ENCODE peak calls at places on chromosomes 7 and 10, in seven cellular contexts. One of them, this sample, is unnamed.

GRCh38 chr7:55078465-55079372 is 59.9 kb downstream of the EGFR start:
- DNase-seq in SK-N-SH: no peak
- DNase-seq in HCT116: no peak
- DNase-seq in H1: no peak
- DNase-seq in K562: peak
- DNase-seq in HepG2: peak
- DNase-seq in GM12878: no peak
- DNase-seq in this sample: no peak

GRCh38 chr10:124222298-124223000 is 129.1 kb upstream of the CHST15 start:
- DNase-seq in H1: no peak
- DNase-seq in SK-N-SH: peak
- DNase-seq in GM12878: no peak
- DNase-seq in K562: no peak
- DNase-seq in HepG2: no peak
- DNase-seq in HCT116: no peak
- DNase-seq in this sample: no peak

GRCh38 chr7:3297105-3297819 is 3.8 kb upstream of the SDK1 start:
- DNase-seq in H1: no peak
- DNase-seq in GM12878: no peak
- DNase-seq in HCT116: no peak
- DNase-seq in K562: no peak
- DNase-seq in HepG2: no peak
- DNase-seq in SK-N-SH: no peak
- DNase-seq in this sample: no peak

GRCh38 chr10:24929056-24929544 is 23.3 kb downstream of the PRTFDC1 start:
- DNase-seq in K562: no peak
- DNase-seq in SK-N-SH: no peak
- DNase-seq in HCT116: no peak
- DNase-seq in H1: no peak
- DNase-seq in HepG2: no peak
- DNase-seq in GM12878: peak
- DNase-seq in this sample: no peak

GRCh38 chr10:75243426-75243825 is 7.7 kb upstream of the COMTD1 start:
- DNase-seq in GM12878: no peak
- DNase-seq in SK-N-SH: no peak
- DNase-seq in K562: peak
- DNase-seq in H1: no peak
- DNase-seq in HepG2: no peak
- DNase-seq in HCT116: no peak
- DNase-seq in this sample: no peak

GRCh38 chr7:149823191-149823630 is 15.0 kb upstream of the ZNF862 start:
- DNase-seq in SK-N-SH: no peak
- DNase-seq in K562: no peak
- DNase-seq in HCT116: no peak
- DNase-seq in H1: no peak
- DNase-seq in GM12878: no peak
- DNase-seq in HepG2: no peak
- DNase-seq in this sample: no peak

GRCh38 chr7:155880721-155881120 is 68.5 kb upstream of the SHH start:
- DNase-seq in HCT116: no peak
- DNase-seq in HepG2: no peak
- DNase-seq in SK-N-SH: no peak
- DNase-seq in H1: no peak
- DNase-seq in GM12878: no peak
- DNase-seq in K562: no peak
- DNase-seq in this sample: no peak

GRCh38 chr7:21361413-21362130 is 66.3 kb upstream of the SP4 start:
- DNase-seq in SK-N-SH: no peak
- DNase-seq in HepG2: peak
- DNase-seq in GM12878: no peak
- DNase-seq in H1: no peak
- DNase-seq in K562: no peak
- DNase-seq in HCT116: no peak
- DNase-seq in this sample: no peak

GRCh38 chr7:12719978-12720377 is 32.5 kb downstream of the ARL4A start:
- DNase-seq in H1: no peak
- DNase-seq in HCT116: no peak
- DNase-seq in K562: no peak
- DNase-seq in SK-N-SH: no peak
- DNase-seq in HepG2: no peak
- DNase-seq in GM12878: no peak
- DNase-seq in this sample: no peak

GRCh38 chr7:50869108-50869716 is 86.5 kb upstream of the GRB10 start:
- DNase-seq in K562: no peak
- DNase-seq in H1: no peak
- DNase-seq in GM12878: no peak
- DNase-seq in SK-N-SH: no peak
- DNase-seq in HCT116: peak
- DNase-seq in HepG2: peak
- DNase-seq in this sample: no peak
- TF ChIP-seq JUND in K562: no peak
- TF ChIP-seq JUND in H1: no peak
- TF ChIP-seq JUND in GM12878: no peak
- TF ChIP-seq JUND in SK-N-SH: no peak
- TF ChIP-seq JUND in HCT116: no peak
- TF ChIP-seq JUND in HepG2: no peak
- TF ChIP-seq JUND in this sample: no peak

GRCh38 chr10:29099001-29099400 is 189.9 kb upstream of the LYZL1 start:
- DNase-seq in SK-N-SH: no peak
- DNase-seq in HCT116: no peak
- DNase-seq in K562: no peak
- DNase-seq in H1: no peak
- DNase-seq in HepG2: no peak
- DNase-seq in GM12878: no peak
- DNase-seq in this sample: peak
- TF ChIP-seq JUND in SK-N-SH: no peak
- TF ChIP-seq JUND in HCT116: no peak
- TF ChIP-seq JUND in K562: no peak
- TF ChIP-seq JUND in H1: no peak
- TF ChIP-seq JUND in HepG2: no peak
- TF ChIP-seq JUND in GM12878: no peak
- TF ChIP-seq JUND in this sample: peak

GRCh38 chr7:94252971-94253370 is 141.7 kb upstream of the COL1A2 start:
- DNase-seq in HCT116: no peak
- DNase-seq in GM12878: no peak
- DNase-seq in SK-N-SH: no peak
- DNase-seq in K562: no peak
- DNase-seq in H1: no peak
- DNase-seq in HepG2: no peak
- DNase-seq in this sample: no peak

GRCh38 chr7:94250124-94250523 is 144.6 kb upstream of the COL1A2 start:
- DNase-seq in K562: no peak
- DNase-seq in HepG2: no peak
- DNase-seq in SK-N-SH: no peak
- DNase-seq in HCT116: no peak
- DNase-seq in H1: no peak
- DNase-seq in GM12878: no peak
- DNase-seq in this sample: no peak

GRCh38 chr7:94249631-94250030 is 145.1 kb upstream of the COL1A2 start:
- DNase-seq in SK-N-SH: no peak
- DNase-seq in GM12878: no peak
- DNase-seq in K562: no peak
- DNase-seq in HCT116: no peak
- DNase-seq in HepG2: no peak
- DNase-seq in H1: no peak
- DNase-seq in this sample: no peak

GRCh38 chr7:94252124-94252523 is 142.6 kb upstream of the COL1A2 start:
- DNase-seq in K562: no peak
- DNase-seq in HepG2: no peak
- DNase-seq in H1: no peak
- DNase-seq in HCT116: no peak
- DNase-seq in GM12878: no peak
- DNase-seq in SK-N-SH: no peak
- DNase-seq in this sample: no peak

DNA sequence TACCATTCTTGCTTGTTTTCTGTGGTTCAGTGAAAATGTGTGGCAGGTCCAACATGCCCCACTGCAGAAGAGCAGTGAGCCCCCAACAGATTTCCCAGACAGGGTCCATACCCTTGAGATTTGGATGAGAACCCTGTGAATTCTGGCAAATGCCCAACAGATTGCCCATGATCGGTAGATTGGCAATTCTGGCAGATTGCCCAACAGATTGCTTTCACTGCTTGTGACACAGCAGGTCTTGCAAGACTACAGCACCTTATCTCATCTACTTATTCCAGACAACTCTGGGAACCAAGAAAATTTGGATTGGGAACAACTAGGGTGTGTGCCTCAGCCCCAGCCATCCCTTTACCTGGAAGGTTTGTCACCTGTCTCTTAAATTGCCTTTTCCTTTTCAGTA is 143.7 kb upstream of the COL1A2 start:
- DNase-seq in GM12878: no peak
- DNase-seq in K562: no peak
- DNase-seq in HepG2: no peak
- DNase-seq in HCT116: no peak
- DNase-seq in H1: no peak
- DNase-seq in SK-N-SH: no peak
- DNase-seq in this sample: no peak
- TF ChIP-seq JUND in GM12878: no peak
- TF ChIP-seq JUND in K562: no peak
- TF ChIP-seq JUND in HepG2: no peak
- TF ChIP-seq JUND in HCT116: no peak
- TF ChIP-seq JUND in H1: no peak
- TF ChIP-seq JUND in SK-N-SH: no peak
- TF ChIP-seq JUND in this sample: no peak

DNA sequence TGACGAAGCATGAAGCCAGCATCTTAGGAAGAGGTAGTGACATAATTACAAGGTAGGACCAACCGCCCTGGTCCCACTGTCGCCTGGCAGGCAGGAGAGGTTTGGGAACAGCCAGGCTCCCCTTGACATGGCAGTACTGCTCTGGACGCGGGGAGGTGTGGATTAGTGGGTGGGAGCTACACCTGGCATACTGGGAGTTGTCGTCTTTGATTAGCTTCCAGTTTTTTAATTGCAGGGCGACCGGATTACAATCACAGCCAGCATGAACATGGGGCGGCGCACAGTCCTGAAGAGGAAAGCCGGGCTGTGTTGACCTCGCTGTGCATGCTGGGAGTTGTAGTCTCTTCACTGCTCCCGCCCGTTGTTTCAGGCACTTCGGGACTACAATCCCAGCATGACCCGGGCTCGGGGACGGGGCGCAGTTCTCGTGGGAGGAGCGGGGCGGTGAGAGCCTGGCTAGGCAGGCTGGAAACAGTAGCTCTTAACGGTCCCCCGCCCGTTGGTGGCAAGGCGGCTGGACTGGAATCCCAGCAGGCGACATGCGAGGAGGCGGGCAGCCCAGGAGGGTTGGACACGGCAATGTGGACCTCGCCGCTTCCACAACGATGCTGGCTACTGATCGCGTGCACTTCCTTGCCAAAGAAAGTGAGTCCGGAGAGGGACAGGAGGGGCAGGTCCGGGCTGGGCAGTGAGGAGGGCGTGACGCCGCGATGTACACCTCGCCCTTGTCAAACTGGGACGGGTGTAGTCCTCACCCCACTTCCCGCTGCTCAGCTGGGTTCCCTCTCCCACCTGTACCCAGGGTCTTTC is 98.0 kb upstream of the ZNF722 start:
- DNase-seq in GM12878: no peak
- DNase-seq in HepG2: no peak
- DNase-seq in HCT116: no peak
- DNase-seq in H1: no peak
- DNase-seq in SK-N-SH: peak
- DNase-seq in K562: peak
- DNase-seq in this sample: peak
- TF ChIP-seq JUND in GM12878: no peak
- TF ChIP-seq JUND in HepG2: no peak
- TF ChIP-seq JUND in HCT116: no peak
- TF ChIP-seq JUND in H1: no peak
- TF ChIP-seq JUND in SK-N-SH: no peak
- TF ChIP-seq JUND in K562: no peak
- TF ChIP-seq JUND in this sample: no peak

GRCh38 chr10:117078168-117078837 is 59.8 kb downstream of the VAX1 start:
- DNase-seq in HepG2: no peak
- DNase-seq in GM12878: no peak
- DNase-seq in K562: no peak
- DNase-seq in SK-N-SH: no peak
- DNase-seq in H1: no peak
- DNase-seq in HCT116: peak
- DNase-seq in this sample: no peak

GRCh38 chr10:117074621-117075020 is 63.4 kb downstream of the VAX1 start:
- DNase-seq in H1: no peak
- DNase-seq in HepG2: peak
- DNase-seq in HCT116: peak
- DNase-seq in GM12878: no peak
- DNase-seq in SK-N-SH: no peak
- DNase-seq in K562: no peak
- DNase-seq in this sample: no peak

GRCh38 chr10:117071293-117072050 is 66.5 kb upstream of the SHTN1 start:
- DNase-seq in HCT116: no peak
- DNase-seq in H1: no peak
- DNase-seq in GM12878: no peak
- DNase-seq in HepG2: no peak
- DNase-seq in K562: no peak
- DNase-seq in SK-N-SH: no peak
- DNase-seq in this sample: no peak

DNA sequence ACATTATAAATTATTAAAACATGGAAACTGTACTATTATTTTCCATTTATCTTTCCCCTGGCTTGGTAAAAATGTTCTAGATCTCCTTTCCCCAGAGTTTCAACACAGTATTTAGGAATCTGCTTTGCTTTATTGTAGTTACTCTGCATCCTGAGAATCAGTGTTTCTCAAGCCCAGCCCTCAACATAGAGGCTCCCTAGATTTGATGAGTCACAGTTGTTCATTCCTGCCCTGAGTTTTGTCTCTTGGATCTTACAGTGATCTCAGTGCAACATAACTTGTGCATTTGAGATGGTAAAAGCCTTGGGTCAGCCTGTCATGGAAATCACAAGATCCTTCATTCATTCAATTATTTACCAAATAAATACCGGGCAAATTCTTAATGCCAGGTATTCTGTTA is 63.0 kb downstream of the VAX1 start:
- DNase-seq in H1: no peak
- DNase-seq in SK-N-SH: no peak
- DNase-seq in GM12878: no peak
- DNase-seq in K562: no peak
- DNase-seq in HepG2: no peak
- DNase-seq in HCT116: no peak
- DNase-seq in this sample: no peak
- TF ChIP-seq JUND in H1: no peak
- TF ChIP-seq JUND in SK-N-SH: no peak
- TF ChIP-seq JUND in GM12878: no peak
- TF ChIP-seq JUND in K562: no peak
- TF ChIP-seq JUND in HepG2: no peak
- TF ChIP-seq JUND in HCT116: peak
- TF ChIP-seq JUND in this sample: no peak

DNA sequence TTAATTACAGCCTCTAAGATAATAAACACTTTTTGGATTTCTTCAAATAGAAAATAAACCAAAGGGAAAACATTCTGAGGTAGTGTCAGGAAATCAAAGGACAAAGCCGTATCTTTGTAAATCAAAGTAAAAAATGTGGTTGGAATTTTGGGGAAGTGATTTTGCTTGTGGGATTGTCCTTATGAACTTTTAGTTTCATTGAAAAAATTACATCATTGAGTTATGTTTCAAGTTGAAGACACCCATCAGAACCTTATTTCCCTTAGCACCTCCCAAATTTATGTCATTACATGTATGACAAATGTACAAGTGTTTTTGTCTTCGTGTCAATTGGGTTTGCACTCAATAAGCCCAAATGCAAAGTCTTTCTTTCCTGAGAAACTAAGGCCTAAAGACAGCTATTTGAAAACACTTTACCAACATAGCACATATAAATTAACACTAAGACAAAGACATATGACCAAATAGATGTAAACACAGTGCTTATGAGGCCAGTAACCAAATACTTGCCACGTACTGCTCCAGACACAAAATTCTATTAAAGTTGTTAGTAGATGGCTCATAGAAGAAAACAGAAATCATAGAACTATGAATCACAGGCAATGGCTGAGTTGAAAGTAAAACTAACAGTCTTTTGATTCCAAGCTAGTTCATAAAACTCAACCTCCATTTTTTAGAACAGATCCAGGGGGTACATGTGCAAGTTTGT is 26.9 kb upstream of the LAMB4 start:
- DNase-seq in HepG2: no peak
- DNase-seq in K562: no peak
- DNase-seq in GM12878: no peak
- DNase-seq in H1: no peak
- DNase-seq in HCT116: no peak
- DNase-seq in SK-N-SH: no peak
- DNase-seq in this sample: no peak
- TF ChIP-seq JUND in HepG2: no peak
- TF ChIP-seq JUND in K562: no peak
- TF ChIP-seq JUND in GM12878: no peak
- TF ChIP-seq JUND in H1: no peak
- TF ChIP-seq JUND in HCT116: no peak
- TF ChIP-seq JUND in SK-N-SH: no peak
- TF ChIP-seq JUND in this sample: no peak

This sample was measured in T47D.